ENCODE peak calls at places on chromosomes 11 and 22, in seven cellular contexts. D, F, C, X, U, M and Z are unnamed samples.

GRCh38 chr11:29312817-29313216 is 704.0 kb downstream of the KCNA4 start:
- DNase-seq in D (no peak), F (no peak), C (no peak), X (no peak), U (no peak), M (no peak), Z (no peak)

GRCh38 chr11:82683029-82683428 is 50.6 kb downstream of the FAM181B start:
- DNase-seq in D (no peak), F (no peak), C (no peak), X (no peak), U (no peak), M (no peak), Z (no peak)

GRCh38 chr11:96538104-96538503 is 148.3 kb downstream of the JRKL start:
- DNase-seq in D (no peak), F (no peak), C (no peak), X (no peak), U (no peak), M (no peak), Z (no peak)

GRCh38 chr11:45665206-45665932 is at the start of gene CHST1:
- DNase-seq in D (peak), F (no peak), C (peak), X (peak), U (peak), M (no peak), Z (no peak)

GRCh38 chr22:50153756-50154140 is 16.8 kb upstream of the PANX2 start:
- DNase-seq in D (no peak), F (no peak), C (no peak), X (no peak), U (no peak), M (no peak), Z (no peak)

GRCh38 chr11:2123628-2123960 is 15.6 kb downstream of the IGF2 start:
- DNase-seq in D (no peak), F (no peak), C (no peak), X (no peak), U (no peak), M (no peak), Z (no peak)

GRCh38 chr11:117872962-117873827 is 3.3 kb downstream of the FXYD6 start:
- DNase-seq in D (no peak), F (no peak), C (no peak), X (no peak), U (no peak), M (no peak), Z (peak)

GRCh38 chr22:17952273-17952801 is 72.0 kb downstream of the MICAL3 start:
- DNase-seq in D (peak), F (no peak), C (no peak), X (no peak), U (peak), M (no peak), Z (no peak)

GRCh38 chr11:1869427-1870325 is 16.8 kb downstream of the LSP1 start:
- DNase-seq in D (no peak), F (peak), C (no peak), X (peak), U (no peak), M (no peak), Z (no peak)

GRCh38 chr22:19885841-19886592 is 31.3 kb upstream of the GNB1L start:
- DNase-seq in D (no peak), F (no peak), C (no peak), X (no peak), U (peak), M (no peak), Z (no peak)

GRCh38 chr11:783581-784015 is 6.3 kb downstream of the CEND1 start:
- DNase-seq in D (peak), F (no peak), C (peak), X (peak), U (peak), M (peak), Z (no peak)

GRCh38 chr11:126628450-126628789 is 272.9 kb downstream of the ST3GAL4 start:
- DNase-seq in D (no peak), F (no peak), C (no peak), X (no peak), U (no peak), M (no peak), Z (no peak)

GRCh38 chr22:25082096-25082495 is 117.6 kb upstream of the CRYBB3 start:
- DNase-seq in D (no peak), F (no peak), C (no peak), X (no peak), U (no peak), M (no peak), Z (no peak)

GRCh38 chr11:71064702-71065515 is 187.5 kb downstream of the SHANK2 start:
- DNase-seq in D (no peak), F (no peak), C (no peak), X (no peak), U (no peak), M (no peak), Z (no peak)

GRCh38 chr11:57974132-57974531 is 49.5 kb upstream of the OR9Q1 start:
- DNase-seq in D (no peak), F (no peak), C (no peak), X (no peak), U (no peak), M (no peak), Z (no peak)

GRCh38 chr11:72972541-72973128 is 158.4 kb downstream of the ATG16L2 start:
- DNase-seq in D (peak), F (no peak), C (no peak), X (no peak), U (no peak), M (no peak), Z (no peak)

GRCh38 chr11:3927129-3927796 is 71.8 kb downstream of the STIM1 start:
- DNase-seq in D (no peak), F (no peak), C (no peak), X (no peak), U (no peak), M (no peak), Z (no peak)

GRCh38 chr22:36986242-36986821 is 32.9 kb downstream of the TST start:
- DNase-seq in D (peak), F (no peak), C (no peak), X (no peak), U (no peak), M (no peak), Z (no peak)

GRCh38 chr11:47587039-47587675 is 679 bp downstream of the FAM180B start:
- DNase-seq in D (no peak), F (no peak), C (peak), X (no peak), U (no peak), M (no peak), Z (no peak)

GRCh38 chr22:17501679-17502285 is 61.5 kb upstream of the SLC25A18 start:
- DNase-seq in D (peak), F (peak), C (no peak), X (no peak), U (no peak), M (no peak), Z (no peak)

GRCh38 chr11:111707039-111707690 is 59.0 kb downstream of the PPP2R1B start:
- DNase-seq in D (no peak), F (no peak), C (peak), X (no peak), U (peak), M (no peak), Z (no peak)

GRCh38 chr11:92702771-92703170 is 266.7 kb upstream of the MTNR1B start:
- DNase-seq in D (no peak), F (no peak), C (no peak), X (no peak), U (no peak), M (no peak), Z (no peak)

GRCh38 chr11:8362899-8363298 is 99.2 kb upstream of the LMO1 start:
- DNase-seq in D (no peak), F (no peak), C (no peak), X (no peak), U (no peak), M (no peak), Z (no peak)

GRCh38 chr11:128690746-128691091 is 3.2 kb upstream of the FLI1 start:
- DNase-seq in D (no peak), F (no peak), C (no peak), X (no peak), U (no peak), M (no peak), Z (no peak)

DNA sequence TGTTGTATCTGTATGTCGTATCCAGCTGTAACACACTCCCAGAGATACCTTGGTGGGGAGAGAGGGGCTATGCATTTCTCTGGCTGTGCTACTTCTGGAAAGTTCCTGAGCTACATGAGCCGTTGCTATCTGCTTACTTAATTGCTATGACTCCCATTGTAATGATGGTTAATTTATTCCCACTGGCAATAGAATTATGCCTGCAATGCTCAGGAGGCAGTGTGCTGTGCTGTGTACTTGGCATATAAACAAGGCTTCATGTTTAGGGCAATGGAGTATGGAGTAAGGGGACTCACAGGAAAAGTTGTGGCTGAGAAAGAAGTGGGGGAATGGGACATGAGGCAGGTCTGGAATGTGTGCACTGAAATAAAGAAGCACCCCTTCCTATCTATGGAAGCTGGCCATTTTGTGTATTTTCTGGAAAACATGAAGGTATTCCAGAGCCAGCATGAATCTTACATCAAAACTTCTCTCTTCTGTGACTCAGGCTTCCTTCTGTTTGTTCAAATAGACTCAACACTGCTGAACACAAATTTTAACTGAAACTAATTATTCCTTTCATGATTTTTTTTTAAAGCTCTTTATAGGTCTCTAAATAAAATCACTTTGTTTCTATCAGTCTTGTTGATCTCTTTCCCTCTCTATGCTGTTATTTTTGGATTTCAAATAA is 40.6 kb downstream of the CD44 start:
- DNase-seq in D (no peak), F (no peak), C (no peak), X (no peak), U (no peak), M (no peak), Z (no peak)
- H3K27ac ChIP-seq in D (peak), F (peak), C (no peak), X (no peak), U (peak), M (no peak), Z (peak)

GRCh38 chr11:27253200-27253599 is 109.8 kb downstream of the CCDC34 start:
- DNase-seq in D (no peak), F (no peak), C (no peak), X (no peak), U (no peak), M (no peak), Z (no peak)

GRCh38 chr11:27255447-27255828 is 107.6 kb downstream of the CCDC34 start:
- DNase-seq in D (no peak), F (no peak), C (no peak), X (no peak), U (no peak), M (no peak), Z (no peak)

GRCh38 chr11:27249208-27249509 is 113.9 kb downstream of the CCDC34 start:
- DNase-seq in D (no peak), F (no peak), C (no peak), X (no peak), U (no peak), M (no peak), Z (no peak)

GRCh38 chr11:27250867-27251266 is 112.1 kb downstream of the CCDC34 start:
- DNase-seq in D (no peak), F (no peak), C (no peak), X (no peak), U (no peak), M (no peak), Z (no peak)

GRCh38 chr11:27254744-27255446 is 108.1 kb downstream of the CCDC34 start:
- DNase-seq in D (no peak), F (no peak), C (no peak), X (no peak), U (no peak), M (no peak), Z (no peak)
- TF ChIP-seq EP300 in D (no peak), F (no peak), C (no peak), X (no peak), U (no peak), M (no peak), Z (no peak)

GRCh38 chr11:20042025-20042639 is 118.1 kb downstream of the DBX1 start:
- DNase-seq in D (no peak), F (peak), C (no peak), X (no peak), U (no peak), M (no peak), Z (no peak)
- H3K27ac ChIP-seq in D (no peak), F (peak), C (no peak), X (no peak), U (peak), M (no peak), Z (no peak)

DNA sequence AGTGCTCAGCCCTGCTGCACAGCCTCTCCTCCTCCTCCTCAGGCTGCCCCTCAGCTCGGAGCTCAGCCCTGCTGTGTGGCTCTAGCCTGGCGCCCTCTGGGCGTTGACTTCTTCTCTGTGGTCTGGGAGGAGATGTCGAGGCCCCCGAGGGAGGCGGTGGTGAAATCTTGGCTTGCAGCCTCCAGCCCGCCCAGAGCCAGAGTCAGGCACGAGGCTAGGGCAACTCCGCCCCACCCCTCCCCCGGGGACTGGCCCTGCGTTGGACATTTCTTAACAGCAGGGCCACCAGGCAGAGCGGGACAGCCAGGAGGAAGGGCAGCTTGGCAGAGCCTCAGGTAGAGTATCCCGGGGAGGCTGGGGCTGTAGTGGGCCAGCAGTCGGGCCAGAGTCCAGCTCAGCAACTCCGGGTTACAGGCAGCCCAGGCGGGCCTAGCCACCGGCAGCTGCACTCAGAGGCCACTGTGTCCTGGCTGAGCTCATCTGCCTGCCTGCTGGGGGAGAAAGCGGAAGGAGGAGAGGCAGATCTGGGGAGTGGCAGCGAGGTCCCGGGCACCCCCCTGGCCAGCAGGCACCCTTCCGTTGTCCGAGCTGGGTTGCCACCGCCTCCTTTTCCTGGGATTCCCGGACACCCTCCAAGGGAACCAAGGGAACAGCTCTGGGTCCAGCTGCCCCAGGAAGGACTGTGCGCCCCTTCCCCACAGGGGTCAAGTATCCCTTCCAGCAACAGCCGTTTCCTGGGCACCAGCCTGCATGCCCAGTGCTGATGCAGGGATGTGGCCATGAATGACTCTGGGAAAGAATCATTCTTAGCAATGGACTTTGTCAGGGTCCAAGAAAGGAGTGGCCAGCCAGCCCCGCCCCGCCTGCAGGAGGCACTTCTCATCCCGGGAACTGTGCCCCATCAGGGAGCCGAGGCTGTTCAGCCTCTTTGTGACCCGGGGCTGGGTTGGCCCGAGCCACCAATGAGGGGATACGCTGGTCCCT is at the start of gene ALDH3B1:
- DNase-seq in D (peak), F (peak), C (peak), X (peak), U (peak), M (no peak), Z (peak)
- TF ChIP-seq EP300 in D (peak), F (peak), C (peak), X (no peak), U (no peak), M (no peak), Z (no peak)

GRCh38 chr22:32533265-32534068 is 58.9 kb downstream of the FBXO7 start:
- DNase-seq in D (no peak), F (no peak), C (no peak), X (no peak), U (no peak), M (no peak), Z (no peak)

GRCh38 chr22:32532819-32533128 is 58.2 kb downstream of the FBXO7 start:
- DNase-seq in D (no peak), F (no peak), C (peak), X (no peak), U (no peak), M (no peak), Z (no peak)

GRCh38 chr22:32534252-32535215 is 59.9 kb downstream of the FBXO7 start:
- DNase-seq in D (peak), F (no peak), C (no peak), X (no peak), U (peak), M (no peak), Z (no peak)

GRCh38 chr22:32531228-32531627 is 56.6 kb downstream of the FBXO7 start:
- DNase-seq in D (no peak), F (no peak), C (no peak), X (no peak), U (peak), M (no peak), Z (no peak)

DNA sequence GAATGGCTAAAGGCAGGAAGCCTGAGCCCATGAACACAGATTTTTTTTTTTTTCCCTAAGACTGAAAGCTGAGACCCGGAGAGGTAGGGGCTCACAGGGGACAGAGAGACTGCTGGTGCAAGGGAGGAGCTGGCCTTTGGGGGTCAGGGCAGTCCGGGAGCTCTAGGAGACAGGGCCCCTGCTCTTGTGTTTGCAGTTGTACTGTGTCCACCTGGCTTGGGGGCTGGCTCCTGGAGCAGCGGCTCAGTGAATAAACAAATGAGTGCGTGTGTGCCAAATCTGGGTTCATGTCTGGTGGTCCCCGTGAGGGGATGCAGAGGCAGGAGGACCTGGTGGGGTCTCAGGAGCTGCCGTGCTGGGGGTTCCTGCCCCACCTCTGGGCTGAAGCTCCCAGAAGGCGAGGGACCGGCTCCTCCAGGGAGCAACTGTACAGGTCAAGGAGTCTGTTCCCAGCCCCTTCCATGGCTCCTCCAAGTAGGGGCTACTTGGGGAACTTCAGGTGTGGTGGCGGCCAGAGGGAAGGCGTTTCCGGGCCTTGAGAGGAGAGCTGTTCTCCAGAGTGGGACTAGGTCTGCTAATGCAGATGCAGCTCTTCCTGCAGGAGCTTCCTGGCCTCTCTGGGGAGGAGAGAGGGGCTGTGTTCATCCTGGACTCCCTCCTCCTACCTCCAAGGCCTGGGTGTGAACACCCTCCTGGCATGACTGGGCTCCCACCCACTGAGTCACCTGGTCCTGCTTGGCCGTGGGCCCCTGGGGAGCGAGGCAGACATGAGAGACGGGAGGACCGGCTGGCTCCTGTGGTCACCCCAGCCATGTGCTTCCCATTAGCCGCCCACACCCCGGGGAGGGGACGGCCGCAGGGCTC is 57.6 kb downstream of the FBXO7 start:
- DNase-seq in D (peak), F (no peak), C (no peak), X (peak), U (peak), M (peak), Z (no peak)
- H3K27ac ChIP-seq in D (peak), F (no peak), C (peak), X (peak), U (peak), M (peak), Z (peak)

DNA sequence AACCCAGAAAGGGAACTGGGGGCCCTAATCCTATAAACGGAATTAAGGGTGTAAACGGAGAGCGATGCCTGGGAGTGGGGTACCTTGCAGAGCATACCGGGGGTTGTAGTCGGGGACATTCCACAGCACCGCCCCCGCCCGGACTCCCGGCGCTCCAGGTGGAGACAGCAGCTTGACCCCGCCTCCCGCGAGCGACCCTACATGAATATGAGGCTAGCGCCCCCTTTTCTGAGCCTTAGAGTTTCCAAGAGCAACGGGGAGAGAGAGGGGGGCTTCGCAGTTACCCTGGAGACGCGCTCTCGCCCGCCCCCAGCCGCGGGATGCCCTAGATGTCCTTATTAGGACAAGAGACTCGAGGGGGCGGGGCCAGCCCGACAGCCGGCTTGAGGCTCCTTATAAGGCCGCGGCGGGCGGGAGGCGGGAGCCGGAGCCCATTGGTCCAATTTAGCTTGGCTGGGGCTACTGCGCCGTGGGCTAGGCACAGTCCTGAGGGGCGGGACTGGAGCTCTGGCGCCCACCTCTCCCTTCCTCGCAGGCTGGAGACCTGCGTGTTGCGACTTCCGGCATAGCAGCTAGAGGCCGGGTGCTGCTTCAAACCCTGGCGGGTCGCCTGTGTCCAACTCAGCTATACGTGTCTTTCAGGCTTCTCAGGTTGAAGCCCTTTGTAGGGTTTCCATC is 960 bp upstream of the MUS81 start:
- DNase-seq in D (peak), F (peak), C (peak), X (peak), U (peak), M (peak), Z (peak)
- TF ChIP-seq EP300 in D (no peak), F (no peak), C (peak), X (no peak), U (peak), M (no peak), Z (no peak)